ENCODE peak calls at places on chromosome 3, in six cellular contexts. One of them, this sample, is unnamed. For H3K4me1, the result is how much of the 10 kb centered on the place peaks cover.

GRCh38 chr3:14837188-14837587 is 18.4 kb downstream of the FGD5 start:
- DNase-seq in gastrocnemius medialis: no peak
- DNase-seq in CD4-positive, CD25-positive, alpha-beta regulatory T cell: no peak
- DNase-seq in right cardiac atrium: peak
- DNase-seq in hepatocyte: no peak
- DNase-seq in uterus: no peak
- DNase-seq in this sample: no peak

GRCh38 chr3:102290241-102290640 is 144.6 kb upstream of the ZPLD1 start:
- DNase-seq in CD4-positive, CD25-positive, alpha-beta regulatory T cell: no peak
- DNase-seq in gastrocnemius medialis: no peak
- DNase-seq in right cardiac atrium: no peak
- DNase-seq in hepatocyte: no peak
- DNase-seq in uterus: no peak
- DNase-seq in this sample: no peak

GRCh38 chr3:20739814-20740213 is 553.8 kb upstream of the SGO1 start:
- DNase-seq in CD4-positive, CD25-positive, alpha-beta regulatory T cell: no peak
- DNase-seq in uterus: no peak
- DNase-seq in hepatocyte: no peak
- DNase-seq in gastrocnemius medialis: no peak
- DNase-seq in right cardiac atrium: no peak
- DNase-seq in this sample: no peak

GRCh38 chr3:172317984-172318383 is 130.3 kb downstream of the GHSR start:
- DNase-seq in CD4-positive, CD25-positive, alpha-beta regulatory T cell: no peak
- DNase-seq in right cardiac atrium: peak
- DNase-seq in gastrocnemius medialis: peak
- DNase-seq in uterus: peak
- DNase-seq in hepatocyte: no peak
- DNase-seq in this sample: peak

GRCh38 chr3:52171577-52172261 is 17.5 kb upstream of the POC1A start:
- DNase-seq in uterus: no peak
- DNase-seq in right cardiac atrium: no peak
- DNase-seq in CD4-positive, CD25-positive, alpha-beta regulatory T cell: no peak
- DNase-seq in hepatocyte: peak
- DNase-seq in gastrocnemius medialis: no peak
- DNase-seq in this sample: no peak

GRCh38 chr3:43870110-43870509 is 179.4 kb downstream of the ABHD5 start:
- DNase-seq in uterus: no peak
- DNase-seq in gastrocnemius medialis: no peak
- DNase-seq in CD4-positive, CD25-positive, alpha-beta regulatory T cell: no peak
- DNase-seq in hepatocyte: peak
- DNase-seq in right cardiac atrium: no peak
- DNase-seq in this sample: no peak

GRCh38 chr3:144496116-144496835 is 524.7 kb downstream of the DIPK2A start:
- DNase-seq in gastrocnemius medialis: no peak
- DNase-seq in right cardiac atrium: no peak
- DNase-seq in uterus: no peak
- DNase-seq in hepatocyte: no peak
- DNase-seq in CD4-positive, CD25-positive, alpha-beta regulatory T cell: no peak
- DNase-seq in this sample: no peak

GRCh38 chr3:130576571-130577266 is 59.7 kb downstream of the COL6A6 start:
- DNase-seq in uterus: no peak
- DNase-seq in gastrocnemius medialis: no peak
- DNase-seq in right cardiac atrium: no peak
- DNase-seq in hepatocyte: no peak
- DNase-seq in CD4-positive, CD25-positive, alpha-beta regulatory T cell: no peak
- DNase-seq in this sample: no peak

GRCh38 chr3:133487204-133487603 is 86.3 kb upstream of the CDV3 start:
- DNase-seq in right cardiac atrium: no peak
- DNase-seq in gastrocnemius medialis: no peak
- DNase-seq in uterus: no peak
- DNase-seq in hepatocyte: no peak
- DNase-seq in CD4-positive, CD25-positive, alpha-beta regulatory T cell: no peak
- DNase-seq in this sample: no peak

GRCh38 chr3:32376098-32376497 is 15.6 kb upstream of the CMTM7 start:
- DNase-seq in hepatocyte: no peak
- DNase-seq in CD4-positive, CD25-positive, alpha-beta regulatory T cell: no peak
- DNase-seq in gastrocnemius medialis: no peak
- DNase-seq in right cardiac atrium: no peak
- DNase-seq in uterus: no peak
- DNase-seq in this sample: no peak

GRCh38 chr3:114498779-114499370 is 205.0 kb downstream of the TIGIT start:
- DNase-seq in gastrocnemius medialis: peak
- DNase-seq in uterus: no peak
- DNase-seq in CD4-positive, CD25-positive, alpha-beta regulatory T cell: no peak
- DNase-seq in hepatocyte: peak
- DNase-seq in right cardiac atrium: no peak
- DNase-seq in this sample: no peak

GRCh38 chr3:194624956-194625355 is 8.3 kb downstream of the TMEM44 start:
- DNase-seq in gastrocnemius medialis: no peak
- DNase-seq in hepatocyte: no peak
- DNase-seq in uterus: no peak
- DNase-seq in right cardiac atrium: no peak
- DNase-seq in CD4-positive, CD25-positive, alpha-beta regulatory T cell: no peak
- DNase-seq in this sample: no peak

GRCh38 chr3:146421814-146422748 is 47.3 kb downstream of the PLSCR2 start:
- DNase-seq in CD4-positive, CD25-positive, alpha-beta regulatory T cell: no peak
- DNase-seq in right cardiac atrium: no peak
- DNase-seq in gastrocnemius medialis: no peak
- DNase-seq in uterus: no peak
- DNase-seq in hepatocyte: no peak
- DNase-seq in this sample: no peak

GRCh38 chr3:183224581-183224980 is 28.5 kb upstream of the B3GNT5 start:
- DNase-seq in uterus: no peak
- DNase-seq in CD4-positive, CD25-positive, alpha-beta regulatory T cell: peak
- DNase-seq in hepatocyte: no peak
- DNase-seq in right cardiac atrium: no peak
- DNase-seq in gastrocnemius medialis: no peak
- DNase-seq in this sample: no peak

GRCh38 chr3:128218858-128219257 is 65.6 kb downstream of the EEFSEC start:
- DNase-seq in gastrocnemius medialis: no peak
- DNase-seq in hepatocyte: no peak
- DNase-seq in CD4-positive, CD25-positive, alpha-beta regulatory T cell: no peak
- DNase-seq in right cardiac atrium: no peak
- DNase-seq in uterus: no peak
- DNase-seq in this sample: no peak
- H3K4me1 ChIP-seq in gastrocnemius medialis: under half
- H3K4me1 ChIP-seq in hepatocyte: under half
- H3K4me1 ChIP-seq in CD4-positive, CD25-positive, alpha-beta regulatory T cell: under half
- H3K4me1 ChIP-seq in right cardiac atrium: under half
- H3K4me1 ChIP-seq in uterus: under half
- H3K4me1 ChIP-seq in this sample: under half

DNA sequence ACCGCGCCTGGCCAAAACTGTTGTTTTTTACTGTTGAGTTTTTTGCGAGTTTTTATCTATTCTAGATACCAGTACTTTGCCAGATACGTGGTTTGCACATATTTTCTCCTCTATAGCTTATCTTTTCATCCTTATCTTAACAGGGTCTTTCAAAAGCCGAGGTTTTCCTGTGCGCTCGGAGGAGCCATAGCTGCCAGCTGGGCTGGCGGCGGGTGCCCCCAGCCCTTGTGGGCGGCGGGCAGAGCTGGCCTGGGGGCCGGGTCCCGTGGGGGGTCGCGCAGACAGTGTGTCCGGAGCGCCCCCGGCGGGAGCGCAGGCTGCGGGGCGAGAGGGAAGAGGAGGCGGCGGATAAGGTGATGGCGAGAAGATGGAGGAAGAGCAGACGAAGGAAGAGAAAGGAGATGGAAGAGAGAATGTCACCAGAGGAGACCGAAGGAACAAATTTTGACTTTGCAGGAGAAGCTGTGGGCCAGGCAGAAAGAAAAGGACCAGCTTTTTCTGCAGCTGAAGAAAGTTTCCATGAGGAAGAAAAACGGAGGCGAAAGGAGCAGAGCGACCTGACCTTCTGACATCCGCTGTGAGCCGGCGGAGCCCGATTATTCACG is 11.0 kb upstream of the EIF4A2 start:
- DNase-seq in CD4-positive, CD25-positive, alpha-beta regulatory T cell: no peak
- DNase-seq in uterus: no peak
- DNase-seq in gastrocnemius medialis: no peak
- DNase-seq in hepatocyte: no peak
- DNase-seq in right cardiac atrium: peak
- DNase-seq in this sample: no peak
- H3K4me3 ChIP-seq in CD4-positive, CD25-positive, alpha-beta regulatory T cell: peak
- H3K4me3 ChIP-seq in uterus: peak
- H3K4me3 ChIP-seq in gastrocnemius medialis: peak
- H3K4me3 ChIP-seq in hepatocyte: no peak
- H3K4me3 ChIP-seq in right cardiac atrium: peak
- H3K4me3 ChIP-seq in this sample: peak

GRCh38 chr3:174874258-174874657 is 15.1 kb downstream of the NAALADL2 start:
- DNase-seq in CD4-positive, CD25-positive, alpha-beta regulatory T cell: no peak
- DNase-seq in gastrocnemius medialis: no peak
- DNase-seq in hepatocyte: no peak
- DNase-seq in right cardiac atrium: no peak
- DNase-seq in uterus: no peak
- DNase-seq in this sample: no peak
- H3K4me1 ChIP-seq in CD4-positive, CD25-positive, alpha-beta regulatory T cell: under half
- H3K4me1 ChIP-seq in gastrocnemius medialis: under half
- H3K4me1 ChIP-seq in hepatocyte: under half
- H3K4me1 ChIP-seq in right cardiac atrium: under half
- H3K4me1 ChIP-seq in uterus: under half
- H3K4me1 ChIP-seq in this sample: under half

GRCh38 chr3:152298393-152299242 is 29.9 kb downstream of the MBNL1 start:
- DNase-seq in hepatocyte: peak
- DNase-seq in uterus: peak
- DNase-seq in right cardiac atrium: peak
- DNase-seq in CD4-positive, CD25-positive, alpha-beta regulatory T cell: peak
- DNase-seq in gastrocnemius medialis: peak
- DNase-seq in this sample: no peak

GRCh38 chr3:152301745-152302181 is 33.0 kb downstream of the MBNL1 start:
- DNase-seq in hepatocyte: no peak
- DNase-seq in right cardiac atrium: no peak
- DNase-seq in CD4-positive, CD25-positive, alpha-beta regulatory T cell: no peak
- DNase-seq in uterus: no peak
- DNase-seq in gastrocnemius medialis: no peak
- DNase-seq in this sample: no peak

GRCh38 chr3:152302521-152303021 is 33.8 kb downstream of the MBNL1 start:
- DNase-seq in uterus: peak
- DNase-seq in gastrocnemius medialis: peak
- DNase-seq in CD4-positive, CD25-positive, alpha-beta regulatory T cell: peak
- DNase-seq in hepatocyte: peak
- DNase-seq in right cardiac atrium: peak
- DNase-seq in this sample: peak

GRCh38 chr3:152299243-152299976 is 30.7 kb downstream of the MBNL1 start:
- DNase-seq in gastrocnemius medialis: peak
- DNase-seq in uterus: no peak
- DNase-seq in right cardiac atrium: no peak
- DNase-seq in hepatocyte: no peak
- DNase-seq in CD4-positive, CD25-positive, alpha-beta regulatory T cell: peak
- DNase-seq in this sample: no peak

DNA sequence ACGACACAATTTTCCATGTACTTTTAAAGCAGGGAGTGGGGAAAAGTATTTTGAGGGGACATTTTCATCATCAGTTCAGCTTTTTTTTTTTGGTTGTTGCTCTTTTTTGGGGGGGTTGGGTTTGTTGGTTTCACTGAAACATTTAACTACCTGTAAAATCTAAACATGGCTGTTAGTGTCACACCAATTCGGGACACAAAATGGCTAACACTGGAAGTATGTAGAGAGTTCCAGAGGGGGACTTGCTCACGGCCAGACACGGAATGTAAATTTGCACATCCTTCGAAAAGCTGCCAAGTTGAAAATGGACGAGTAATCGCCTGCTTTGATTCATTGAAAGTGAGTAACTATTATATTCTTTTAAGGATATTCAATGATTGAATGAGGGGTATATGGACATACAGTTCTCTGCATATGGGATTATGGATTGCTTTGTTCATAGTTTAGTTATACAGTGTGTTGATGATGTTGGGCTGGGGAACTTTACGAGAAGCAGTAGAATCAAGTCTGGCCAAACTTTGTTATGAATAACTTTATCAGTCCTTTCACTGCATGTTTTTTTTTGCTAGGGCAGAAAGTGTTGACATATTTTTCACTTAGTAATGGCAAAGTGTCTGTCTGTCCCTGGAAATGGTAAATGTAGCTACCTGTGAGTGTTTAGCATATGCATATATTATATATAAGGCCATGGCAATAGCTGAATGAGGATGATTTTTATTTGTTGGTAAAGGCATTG is 31.5 kb downstream of the MBNL1 start:
- DNase-seq in hepatocyte: no peak
- DNase-seq in CD4-positive, CD25-positive, alpha-beta regulatory T cell: no peak
- DNase-seq in uterus: no peak
- DNase-seq in right cardiac atrium: no peak
- DNase-seq in gastrocnemius medialis: peak
- DNase-seq in this sample: no peak
- H3K4me3 ChIP-seq in hepatocyte: no peak
- H3K4me3 ChIP-seq in CD4-positive, CD25-positive, alpha-beta regulatory T cell: peak
- H3K4me3 ChIP-seq in uterus: peak
- H3K4me3 ChIP-seq in right cardiac atrium: peak
- H3K4me3 ChIP-seq in gastrocnemius medialis: peak
- H3K4me3 ChIP-seq in this sample: peak

GRCh38 chr3:190009621-190010020 is 111.1 kb downstream of the P3H2 start:
- DNase-seq in gastrocnemius medialis: no peak
- DNase-seq in uterus: no peak
- DNase-seq in CD4-positive, CD25-positive, alpha-beta regulatory T cell: no peak
- DNase-seq in right cardiac atrium: no peak
- DNase-seq in hepatocyte: no peak
- DNase-seq in this sample: no peak
- H3K4me1 ChIP-seq in gastrocnemius medialis: under half
- H3K4me1 ChIP-seq in uterus: under half
- H3K4me1 ChIP-seq in CD4-positive, CD25-positive, alpha-beta regulatory T cell: under half
- H3K4me1 ChIP-seq in right cardiac atrium: under half
- H3K4me1 ChIP-seq in hepatocyte: under half
- H3K4me1 ChIP-seq in this sample: under half

GRCh38 chr3:45885979-45886711 is at the start of gene CCR9:
- DNase-seq in uterus: no peak
- DNase-seq in right cardiac atrium: no peak
- DNase-seq in gastrocnemius medialis: no peak
- DNase-seq in hepatocyte: no peak
- DNase-seq in CD4-positive, CD25-positive, alpha-beta regulatory T cell: no peak
- DNase-seq in this sample: no peak
- H3K4me3 ChIP-seq in uterus: no peak
- H3K4me3 ChIP-seq in right cardiac atrium: no peak
- H3K4me3 ChIP-seq in gastrocnemius medialis: no peak
- H3K4me3 ChIP-seq in hepatocyte: no peak
- H3K4me3 ChIP-seq in CD4-positive, CD25-positive, alpha-beta regulatory T cell: peak
- H3K4me3 ChIP-seq in this sample: no peak

GRCh38 chr3:46971742-46972141 is 4.8 kb downstream of the CCDC12 start:
- DNase-seq in CD4-positive, CD25-positive, alpha-beta regulatory T cell: no peak
- DNase-seq in right cardiac atrium: no peak
- DNase-seq in uterus: no peak
- DNase-seq in hepatocyte: no peak
- DNase-seq in gastrocnemius medialis: no peak
- DNase-seq in this sample: no peak
- H3K4me1 ChIP-seq in CD4-positive, CD25-positive, alpha-beta regulatory T cell: half or more
- H3K4me1 ChIP-seq in right cardiac atrium: under half
- H3K4me1 ChIP-seq in uterus: under half
- H3K4me1 ChIP-seq in hepatocyte: half or more
- H3K4me1 ChIP-seq in gastrocnemius medialis: half or more
- H3K4me1 ChIP-seq in this sample: under half

This sample was measured in tibial artery.